ENCODE peak calls at places on chromosomes 5 and 9, in five cellular contexts. T is PC-3, F is HL-60, P is fibroblast of the aortic adventitia, B is astrocyte of the spinal cord. O is an unnamed sample.

GRCh38 chr9:69895659-69896058 is 75.0 kb downstream of the CFAP95 start:
- DNase-seq in T (no peak), F (no peak), P (no peak), B (no peak), O (no peak)

GRCh38 chr5:17203329-17204132 is 13.9 kb upstream of the BASP1 start:
- DNase-seq in T (peak; percentile 97), F (peak; percentile 38), P (peak; percentile 90), B (peak; percentile 77), O (peak; percentile 82)

GRCh38 chr9:134774991-134775540 is 105.5 kb upstream of the FCN2 start:
- DNase-seq in T (no peak), F (no peak), P (no peak), B (no peak), O (no peak)

GRCh38 chr5:175778951-175779475 is 92.4 kb upstream of the CPLX2 start:
- DNase-seq in T (peak; percentile 83), F (no peak), P (no peak), B (no peak), O (no peak)

GRCh38 chr5:1201327-1202025 is at the start of gene SLC6A19:
- DNase-seq in T (no peak), F (no peak), P (no peak), B (no peak), O (no peak)

GRCh38 chr5:159262472-159262858 is 625 bp upstream of the UBLCP1 start:
- DNase-seq in T (peak; percentile 53), F (peak; percentile 3), P (peak; percentile 25), B (no peak), O (peak; percentile 74)

GRCh38 chr9:89555426-89556375 is 49.1 kb upstream of the GADD45G start:
- DNase-seq in T (no peak), F (peak; percentile 65), P (no peak), B (peak; percentile 10), O (no peak)

GRCh38 chr5:172452398-172453205 is 1.7 kb downstream of the SH3PXD2B start:
- DNase-seq in T (peak; percentile 22), F (no peak), P (peak; percentile 90), B (peak; percentile 85), O (peak; percentile 73)

GRCh38 chr5:53008751-53009150 is 19.6 kb downstream of the ITGA2 start:
- DNase-seq in T (peak; percentile 69), F (no peak), P (no peak), B (peak; percentile 53), O (peak; percentile 93)

GRCh38 chr9:120924698-120925534 is 1.7 kb downstream of the TRAF1 start:
- DNase-seq in T (no peak), F (no peak), P (no peak), B (no peak), O (no peak)

GRCh38 chr9:120343416-120343815 is 236.6 kb downstream of the CDK5RAP2 start:
- DNase-seq in T (no peak), F (no peak), P (no peak), B (no peak), O (no peak)

GRCh38 chr5:67395790-67396418 is 199.3 kb upstream of the CD180 start:
- DNase-seq in T (no peak), F (no peak), P (peak; percentile 8), B (no peak), O (no peak)

GRCh38 chr5:168793844-168794837 is 215.0 kb upstream of the PANK3 start:
- DNase-seq in T (no peak), F (peak; percentile 49), P (peak; percentile 63), B (peak; percentile 41), O (peak; percentile 15)

GRCh38 chr5:68021185-68021584 is 194.4 kb upstream of the PIK3R1 start:
- DNase-seq in T (no peak), F (no peak), P (no peak), B (no peak), O (no peak)

GRCh38 chr5:150070277-150070638 is 16.1 kb downstream of the CSF1R start:
- DNase-seq in T (no peak), F (no peak), P (no peak), B (no peak), O (no peak)

GRCh38 chr9:17795708-17796107 is 216.8 kb downstream of the SH3GL2 start:
- DNase-seq in T (no peak), F (no peak), P (peak; percentile 37), B (peak; percentile 29), O (no peak)

GRCh38 chr9:26264709-26265601 is 586.7 kb upstream of the TUSC1 start:
- DNase-seq in T (peak; percentile 93), F (no peak), P (peak; percentile 64), B (peak; percentile 87), O (peak; percentile 66)

GRCh38 chr5:343461-344401 is 22.2 kb downstream of the AHRR start:
- DNase-seq in T (peak; percentile 34), F (peak; percentile 62), P (peak; percentile 65), B (peak; percentile 58), O (peak; percentile 47)

GRCh38 chr5:141875795-141876627 is 2.2 kb downstream of the PCDH1 start:
- DNase-seq in T (peak; percentile 51), F (no peak), P (no peak), B (no peak), O (peak; percentile 37)

GRCh38 chr5:14659821-14660607 is 4.5 kb upstream of the OTULIN start:
- DNase-seq in T (peak; percentile 97), F (no peak), P (peak; percentile 86), B (peak; percentile 50), O (peak; percentile 99)

GRCh38 chr5:40652441-40653220 is 27.1 kb upstream of the PTGER4 start:
- DNase-seq in T (no peak), F (peak; percentile 19), P (no peak), B (no peak), O (no peak)

GRCh38 chr5:40654377-40655006 is 25.2 kb upstream of the PTGER4 start:
- DNase-seq in T (no peak), F (no peak), P (no peak), B (no peak), O (no peak)

GRCh38 chr5:40656766-40657165 is 22.9 kb upstream of the PTGER4 start:
- DNase-seq in T (no peak), F (no peak), P (no peak), B (no peak), O (no peak)

GRCh38 chr5:40655138-40655537 is 24.6 kb upstream of the PTGER4 start:
- DNase-seq in T (no peak), F (no peak), P (no peak), B (no peak), O (no peak)

GRCh38 chr5:40653221-40654022 is 26.3 kb upstream of the PTGER4 start:
- DNase-seq in T (no peak), F (no peak), P (no peak), B (no peak), O (no peak)
- H3K4me3 ChIP-seq in T (no peak overlapping the region), F (no peak overlapping the region), P (no peak overlapping the region), B (no peak overlapping the region), O (no peak overlapping the region)

GRCh38 chr5:57889558-57889957 is 406.9 kb upstream of the ACTBL2 start:
- DNase-seq in T (peak; percentile 75), F (no peak), P (peak; percentile 55), B (peak; percentile 90), O (peak; percentile 96)
- TF ChIP-seq CTCF in T (peak; percentile 35), F (no peak), P (peak; percentile 16), B (peak; percentile 53), O (peak; percentile 31)

DNA sequence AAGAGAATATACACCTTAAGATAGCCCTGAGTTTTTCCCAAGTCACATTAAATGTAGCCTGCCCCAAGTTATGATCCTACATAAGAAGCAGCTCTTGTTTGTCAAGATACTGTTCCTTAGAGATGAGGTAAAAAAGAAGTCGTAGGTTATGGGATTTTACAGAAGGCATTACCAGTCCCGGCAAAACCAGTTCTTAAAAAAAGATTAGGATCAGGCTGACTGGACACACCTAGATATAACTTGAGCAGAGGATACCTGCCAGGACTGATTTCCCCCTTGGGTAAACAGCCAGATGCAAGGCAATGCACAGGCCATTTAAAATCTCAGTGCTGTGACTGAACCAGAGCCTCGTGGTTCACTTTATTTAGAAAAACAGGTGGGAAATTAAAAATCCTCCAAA is 14.1 kb upstream of the SEMA5A start:
- DNase-seq in T (peak; percentile 98), F (no peak), P (no peak), B (no peak), O (peak; percentile 74)
- H3K4me3 ChIP-seq in T (peak overlapping the region; percentile 10), F (no peak overlapping the region), P (no peak overlapping the region), B (no peak overlapping the region), O (no peak overlapping the region)

DNA sequence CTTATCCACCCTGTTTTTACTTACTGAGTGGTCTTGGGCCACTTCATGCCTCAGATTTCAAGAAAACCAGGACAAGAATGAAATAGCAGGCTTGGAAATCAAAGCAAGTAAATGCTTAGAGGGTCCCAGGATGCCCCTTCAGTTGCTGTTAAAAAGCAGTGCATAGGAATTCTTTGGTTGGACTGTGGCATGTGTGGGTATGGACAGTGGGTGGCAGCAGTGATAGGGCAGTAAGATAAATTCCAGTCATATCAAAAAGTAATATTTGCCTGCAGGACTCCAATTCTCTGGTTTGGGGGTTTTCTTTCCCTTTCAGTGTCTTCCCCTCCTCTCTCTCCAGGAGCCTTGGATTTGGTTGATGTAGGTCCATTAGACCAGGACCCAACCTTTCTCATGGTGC is 306.7 kb upstream of the CLINT1 start:
- DNase-seq in T (no peak), F (no peak), P (no peak), B (no peak), O (no peak)
- TF ChIP-seq CTCF in T (peak; percentile 47), F (no peak), P (peak; percentile 2), B (no peak), O (no peak)

O was measured in epithelial cell of esophagus.